ENCODE peak calls at places on chromosomes 7 and 10, in nine cellular contexts. J is CD4-positive, alpha-beta T cell; X is esophagus muscularis mucosa; Y is lower lobe of right lung; F is testis; T is CD8-positive, alpha-beta T cell; N is heart left ventricle; P is endothelial cell of umbilical vein; B is dorsolateral prefrontal cortex. M is an unnamed sample.

GRCh38 chr10:51035344-51035743 is 38.9 kb upstream of the PRKG1 start:
- DNase-seq in J (no peak), X (no peak), Y (no peak), F (no peak), T (no peak), N (no peak), P (no peak), B (no peak), M (no peak)

GRCh38 chr10:125788156-125789034 is 12.8 kb upstream of the MMP21 start:
- DNase-seq in J (no peak), X (no peak), Y (no peak), F (no peak), T (no peak), N (no peak), P (no peak), B (no peak), M (no peak)

GRCh38 chr10:127064474-127064873 is 131.9 kb downstream of the INSYN2A start:
- DNase-seq in J (no peak), X (no peak), Y (no peak), F (no peak), T (no peak), N (no peak), P (no peak), B (no peak), M (no peak)

GRCh38 chr10:74928742-74929191 is 102.4 kb downstream of the KAT6B start:
- DNase-seq in J (no peak), X (no peak), Y (no peak), F (no peak), T (no peak), N (no peak), P (no peak), B (no peak), M (no peak)

GRCh38 chr7:138304071-138304320 is 156.1 kb upstream of the TRIM24 start:
- DNase-seq in J (no peak), X (no peak), Y (no peak), F (no peak), T (no peak), N (no peak), P (no peak), B (no peak), M (no peak)

GRCh38 chr7:14639801-14640200 is 262.8 kb downstream of the DGKB start:
- DNase-seq in J (no peak), X (no peak), Y (no peak), F (no peak), T (no peak), N (no peak), P (no peak), B (no peak), M (no peak)

GRCh38 chr10:72567884-72568283 is 58.0 kb downstream of the MICU1 start:
- DNase-seq in J (no peak), X (no peak), Y (no peak), F (no peak), T (no peak), N (no peak), P (peak; percentile 7), B (no peak), M (no peak)

GRCh38 chr7:76011437-76011836 is 17.0 kb upstream of the TMEM120A start:
- DNase-seq in J (no peak), X (no peak), Y (no peak), F (peak; percentile 72), T (no peak), N (peak; percentile 81), P (peak; percentile 91), B (no peak), M (peak; percentile 80)

GRCh38 chr10:127228195-127228785 is 31.9 kb upstream of the INSYN2A start:
- DNase-seq in J (no peak), X (no peak), Y (no peak), F (peak; percentile 44), T (no peak), N (no peak), P (no peak), B (no peak), M (no peak)

GRCh38 chr7:38318803-38319416 is 45.5 kb upstream of the TARP start:
- DNase-seq in J (no peak), X (no peak), Y (no peak), F (peak; percentile 38), T (no peak), N (no peak), P (peak; percentile 74), B (no peak), M (peak; percentile 51)

GRCh38 chr10:470339-471003 is 219.0 kb downstream of the DIP2C start:
- DNase-seq in J (peak; percentile 26), X (peak; percentile 87), Y (no peak), F (no peak), T (peak; percentile 31), N (no peak), P (no peak), B (no peak), M (no peak)

GRCh38 chr7:18753972-18754610 is 258.5 kb downstream of the HDAC9 start:
- DNase-seq in J (no peak), X (no peak), Y (no peak), F (no peak), T (no peak), N (no peak), P (no peak), B (no peak), M (peak; percentile 71)

GRCh38 chr7:25075459-25075858 is 49.6 kb downstream of the CYCS start:
- DNase-seq in J (no peak), X (no peak), Y (no peak), F (no peak), T (no peak), N (no peak), P (no peak), B (no peak), M (no peak)

GRCh38 chr7:107528461-107528860 is 35.3 kb downstream of the COG5 start:
- DNase-seq in J (no peak), X (no peak), Y (no peak), F (no peak), T (no peak), N (no peak), P (peak; percentile 32), B (no peak), M (peak; percentile 16)

GRCh38 chr10:36489181-36489927 is 636.0 kb upstream of the ANKRD30A start:
- DNase-seq in J (no peak), X (no peak), Y (no peak), F (peak; percentile 55), T (no peak), N (peak; percentile 49), P (peak; percentile 93), B (no peak), M (no peak)

GRCh38 chr7:590731-591551 is 71.3 kb upstream of the PDGFA start:
- DNase-seq in J (no peak), X (no peak), Y (peak; percentile 44), F (no peak), T (no peak), N (peak; percentile 26), P (no peak), B (peak; percentile 63), M (no peak)

GRCh38 chr7:44320141-44320540 is 5.3 kb downstream of the CAMK2B start:
- DNase-seq in J (no peak), X (no peak), Y (no peak), F (no peak), T (no peak), N (no peak), P (no peak), B (no peak), M (no peak)

DNA sequence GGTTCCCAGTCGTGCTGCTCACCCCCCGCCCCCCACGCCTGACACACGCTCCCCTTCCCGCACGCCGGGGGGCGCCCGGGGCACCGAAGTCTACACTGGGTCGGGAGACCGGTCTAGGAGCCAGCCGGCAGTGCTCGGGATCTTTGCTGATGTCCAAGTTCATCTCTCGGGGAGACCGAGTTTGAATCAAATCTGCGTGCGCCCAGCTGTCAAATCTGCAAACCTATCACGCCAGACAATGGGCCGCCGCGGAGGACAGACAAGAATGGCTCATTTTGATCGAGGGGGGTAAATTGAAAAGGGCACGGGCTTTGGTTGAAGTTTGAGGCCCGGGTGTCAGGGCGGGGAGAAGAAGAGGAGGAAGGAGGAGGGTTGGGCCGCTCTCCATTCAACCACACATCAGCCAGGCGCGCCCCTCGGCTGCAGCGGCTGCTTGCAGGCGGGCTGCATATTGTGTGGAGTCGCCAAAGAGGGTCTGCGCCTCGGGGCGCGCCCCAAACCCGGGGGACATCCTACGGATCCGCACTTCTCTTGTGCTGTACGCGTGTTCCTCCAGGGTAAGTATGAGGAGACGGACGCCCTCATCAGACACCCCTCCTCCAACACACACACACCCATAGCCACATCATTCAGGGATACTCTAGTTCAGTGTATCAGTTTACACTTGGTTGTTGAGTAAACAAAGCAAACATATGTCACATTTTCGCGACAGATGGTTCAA is 1.3 kb upstream of the GFRA1 start:
- DNase-seq in J (no peak), X (peak; percentile 91), Y (no peak), F (no peak), T (no peak), N (no peak), P (no peak), B (no peak), M (no peak)
- TF ChIP-seq CTCF in J (no peak), X (no peak), Y (no peak), F (no peak), T (no peak), N (no peak), P (no peak), B (no peak), M (no peak)

DNA sequence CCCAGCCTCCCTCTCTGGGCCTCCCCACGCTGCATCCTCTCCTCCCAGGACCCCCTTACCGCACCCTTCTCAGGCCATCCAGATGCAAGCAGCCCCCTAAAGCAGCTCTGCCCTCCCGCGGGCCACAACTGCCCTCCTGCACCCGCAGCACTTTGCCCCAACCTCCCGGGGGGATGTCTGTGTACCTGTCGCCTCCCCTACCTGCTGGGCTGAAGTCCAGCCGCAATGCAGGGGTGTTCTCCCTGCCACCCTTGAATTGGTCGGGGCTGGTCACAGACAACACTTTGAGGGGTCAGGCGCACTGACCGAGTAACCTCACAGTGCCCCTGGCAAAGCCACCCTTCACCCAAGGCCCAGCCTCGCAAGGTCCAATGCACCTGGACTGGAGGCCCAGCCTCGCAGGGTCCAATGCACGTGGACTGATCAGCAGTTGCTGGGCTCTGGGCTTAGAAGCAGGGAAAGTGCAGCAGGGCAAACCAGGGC is 8.3 kb upstream of the CALML5 start:
- DNase-seq in J (no peak), X (no peak), Y (no peak), F (no peak), T (no peak), N (no peak), P (no peak), B (no peak), M (no peak)
- H3K27me3 ChIP-seq in J (no peaks in the 10 kb centered on the region), X (no peaks in the 10 kb centered on the region), Y (no peaks in the 10 kb centered on the region), F (no peaks in the 10 kb centered on the region), T (no peaks in the 10 kb centered on the region), N (no peaks in the 10 kb centered on the region), P (peaks cover 1% of the 10 kb centered on the region), B (no peaks in the 10 kb centered on the region), M (peaks cover 23% of the 10 kb centered on the region)

DNA sequence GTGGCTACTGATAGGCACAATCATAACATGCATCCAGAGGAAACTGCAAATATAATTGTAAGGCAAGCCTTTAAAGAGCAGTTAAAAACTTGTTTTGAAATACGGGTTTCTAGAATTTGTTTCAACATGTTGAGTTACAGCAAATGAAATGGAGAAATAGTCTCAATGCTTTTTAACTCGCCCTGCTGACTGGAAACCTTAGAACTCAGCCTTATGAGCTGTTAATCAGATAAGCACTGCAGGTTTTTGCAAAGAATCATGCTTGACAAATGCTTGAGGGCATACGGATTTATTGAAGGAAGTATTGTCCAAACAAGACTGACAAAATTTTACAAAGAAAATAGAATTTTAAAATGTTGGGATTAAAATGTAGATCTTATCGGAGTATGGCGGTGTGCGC is 4.5 kb upstream of the ENTPD7 start:
- DNase-seq in J (no peak), X (no peak), Y (no peak), F (no peak), T (no peak), N (no peak), P (no peak), B (no peak), M (no peak)
- H3K27ac ChIP-seq in J (no peak overlapping the region), X (no peak overlapping the region), Y (no peak overlapping the region), F (no peak overlapping the region), T (no peak overlapping the region), N (no peak overlapping the region), P (no peak overlapping the region), B (no peak overlapping the region), M (no peak overlapping the region)

GRCh38 chr7:4725014-4725951 is 43.2 kb downstream of the FOXK1 start:
- DNase-seq in J (no peak), X (peak; percentile 95), Y (peak; percentile 90), F (peak; percentile 70), T (peak; percentile 30), N (peak; percentile 84), P (peak; percentile 95), B (peak; percentile 73), M (peak; percentile 80)
- TF ChIP-seq CTCF in J (no peak), X (no peak), Y (no peak), F (no peak), T (no peak), N (no peak), P (no peak), B (peak; percentile 10), M (no peak)